ENCODE peak calls at places on chromosomes 16 and 17, in five cellular contexts. One of them, this sample, is unnamed.
A peak's percentile ranks its signal among the peaks of the same experiment; 100 is the strongest.

GRCh38 chr17:57467226-57467625 is 210.9 kb downstream of the MSI2 start:
- DNase-seq in GM18507: no peak
- DNase-seq in AG10803: no peak
- DNase-seq in stimulated activated CD8-positive, alpha-beta memory T cell treated with anti-CD3 and anti-CD28 coated beads, Interleukin-15, amount 100 ng/mL, for 4 hours: no peak
- DNase-seq in NCI-H146: no peak
- DNase-seq in this sample: no peak

GRCh38 chr17:50813583-50813982 is 21.8 kb upstream of the WFIKKN2 start:
- DNase-seq in NCI-H146: no peak
- DNase-seq in stimulated activated CD8-positive, alpha-beta memory T cell treated with anti-CD3 and anti-CD28 coated beads, Interleukin-15, amount 100 ng/mL, for 4 hours: no peak
- DNase-seq in GM18507: no peak
- DNase-seq in AG10803: no peak
- DNase-seq in this sample: no peak

GRCh38 chr17:76992911-76993310 is 124.7 kb downstream of the MGAT5B start:
- DNase-seq in AG10803: no peak
- DNase-seq in NCI-H146: no peak
- DNase-seq in stimulated activated CD8-positive, alpha-beta memory T cell treated with anti-CD3 and anti-CD28 coated beads, Interleukin-15, amount 100 ng/mL, for 4 hours: no peak
- DNase-seq in GM18507: no peak
- DNase-seq in this sample: no peak

GRCh38 chr17:39921323-39921722 is 2.9 kb upstream of the GSDMB start:
- DNase-seq in AG10803: no peak
- DNase-seq in NCI-H146: no peak
- DNase-seq in GM18507: no peak
- DNase-seq in stimulated activated CD8-positive, alpha-beta memory T cell treated with anti-CD3 and anti-CD28 coated beads, Interleukin-15, amount 100 ng/mL, for 4 hours: no peak
- DNase-seq in this sample: no peak

GRCh38 chr17:34259151-34259550 is 4.1 kb downstream of the CCL2 start:
- DNase-seq in AG10803: peak; percentile 87
- DNase-seq in NCI-H146: no peak
- DNase-seq in stimulated activated CD8-positive, alpha-beta memory T cell treated with anti-CD3 and anti-CD28 coated beads, Interleukin-15, amount 100 ng/mL, for 4 hours: no peak
- DNase-seq in GM18507: no peak
- DNase-seq in this sample: no peak

GRCh38 chr16:70734522-70734921 is 48.7 kb upstream of the MTSS2 start:
- DNase-seq in AG10803: no peak
- DNase-seq in GM18507: no peak
- DNase-seq in NCI-H146: no peak
- DNase-seq in stimulated activated CD8-positive, alpha-beta memory T cell treated with anti-CD3 and anti-CD28 coated beads, Interleukin-15, amount 100 ng/mL, for 4 hours: no peak
- DNase-seq in this sample: no peak

GRCh38 chr17:49515196-49515770 is 20.2 kb downstream of the NGFR start:
- DNase-seq in stimulated activated CD8-positive, alpha-beta memory T cell treated with anti-CD3 and anti-CD28 coated beads, Interleukin-15, amount 100 ng/mL, for 4 hours: no peak
- DNase-seq in GM18507: peak; percentile 86
- DNase-seq in NCI-H146: no peak
- DNase-seq in AG10803: peak; percentile 99
- DNase-seq in this sample: peak; percentile 48

GRCh38 chr17:41340934-41341861 is 9.4 kb downstream of the KRT33A start:
- DNase-seq in stimulated activated CD8-positive, alpha-beta memory T cell treated with anti-CD3 and anti-CD28 coated beads, Interleukin-15, amount 100 ng/mL, for 4 hours: no peak
- DNase-seq in AG10803: no peak
- DNase-seq in NCI-H146: no peak
- DNase-seq in GM18507: no peak
- DNase-seq in this sample: no peak

GRCh38 chr17:15143524-15143923 is 121.6 kb downstream of the PMP22 start:
- DNase-seq in GM18507: no peak
- DNase-seq in NCI-H146: no peak
- DNase-seq in AG10803: no peak
- DNase-seq in stimulated activated CD8-positive, alpha-beta memory T cell treated with anti-CD3 and anti-CD28 coated beads, Interleukin-15, amount 100 ng/mL, for 4 hours: no peak
- DNase-seq in this sample: no peak